ENCODE peak calls at places on chromosomes 12 and 14, in eight cellular contexts. E, G, V, F, R, S, U and C are unnamed samples.

GRCh38 chr14:86779416-86779815 is 1213.6 kb downstream of the GALC start:
- DNase-seq in G (no peak), R (no peak), S (no peak), U (no peak), E (no peak), F (no peak), V (no peak), C (no peak)

GRCh38 chr12:87157791-87158190 is 871.4 kb downstream of the C12orf50 start:
- DNase-seq in G (no peak), E (peak), V (peak), S (no peak), U (no peak), F (peak), R (no peak), C (no peak)

GRCh38 chr12:132285311-132285741 is 44.1 kb downstream of the GALNT9 start:
- DNase-seq in S (no peak), E (no peak), R (no peak), V (no peak), G (no peak), U (no peak), F (no peak), C (no peak)

GRCh38 chr14:93044116-93044515 is 71.6 kb downstream of the ITPK1 start:
- DNase-seq in F (no peak), E (no peak), U (no peak), S (no peak), R (no peak), G (no peak), V (no peak), C (no peak)

GRCh38 chr12:11576104-11576503 is 73.4 kb upstream of the ETV6 start:
- DNase-seq in S (no peak), F (no peak), E (peak), R (no peak), U (no peak), V (peak), G (no peak), C (peak)

GRCh38 chr12:50099302-50100008 is 4.4 kb upstream of the GPD1 start:
- DNase-seq in V (no peak), F (no peak), S (no peak), E (no peak), R (no peak), G (no peak), U (no peak), C (no peak)

GRCh38 chr12:85979641-85980040 is 105.5 kb downstream of the NTS start:
- DNase-seq in G (no peak), V (peak), F (no peak), S (no peak), R (no peak), E (peak), U (no peak), C (no peak)

GRCh38 chr12:23133471-23133870 is 508.5 kb downstream of the ETNK1 start:
- DNase-seq in F (no peak), U (no peak), V (no peak), R (no peak), S (no peak), G (no peak), E (no peak), C (no peak)

GRCh38 chr14:51527073-51527472 is 124.6 kb upstream of the FRMD6 start:
- DNase-seq in S (no peak), V (peak), U (no peak), G (no peak), R (no peak), F (no peak), E (peak), C (no peak)

GRCh38 chr14:51210594-51210993 is 29.5 kb upstream of the TMX1 start:
- DNase-seq in F (no peak), S (no peak), G (no peak), R (no peak), E (no peak), V (no peak), U (no peak), C (no peak)

GRCh38 chr12:6183689-6184441 is 16.3 kb upstream of the CD9 start:
- DNase-seq in U (peak), R (no peak), S (no peak), V (no peak), F (no peak), G (no peak), E (no peak), C (peak)

GRCh38 chr12:65779091-65779642 is 45.1 kb upstream of the HMGA2 start:
- DNase-seq in R (no peak), G (no peak), S (no peak), V (peak), U (no peak), E (peak), F (peak), C (no peak)

GRCh38 chr14:97028382-97028781 is 231.2 kb downstream of the VRK1 start:
- DNase-seq in S (no peak), E (no peak), R (no peak), U (no peak), F (no peak), V (no peak), G (no peak), C (no peak)